ENCODE peak calls at places on chromosomes 12 and 14, in six cellular contexts. H is mesenchymal stem cell, L is IMR-90, M is H1, E is neuronal stem cell, P is mesendoderm. Z is an unnamed sample. For H3K4me1, the result is how much of the 10 kb centered on the place peaks cover.

GRCh38 chr12:7927470-7927869 is 8.5 kb downstream of the SLC2A3 start:
- DNase-seq in H (no peak), L (no peak), E (no peak), P (no peak), M (no peak), Z (no peak)

GRCh38 chr12:68960162-68960501 is 27.2 kb upstream of the CPM start:
- DNase-seq in L (peak), P (no peak), E (no peak), M (no peak), H (peak), Z (no peak)

GRCh38 chr14:51333299-51333698 is 93.3 kb downstream of the TMX1 start:
- DNase-seq in P (no peak), M (no peak), L (no peak), E (no peak), H (no peak), Z (no peak)

GRCh38 chr14:59360923-59361794 is 104.0 kb downstream of the GPR135 start:
- DNase-seq in M (no peak), P (peak), H (peak), E (no peak), L (peak), Z (no peak)

GRCh38 chr14:81192594-81192993 is 28.2 kb downstream of the GTF2A1 start:
- DNase-seq in M (no peak), L (no peak), E (no peak), P (no peak), H (no peak), Z (no peak)

GRCh38 chr12:40382217-40382616 is 157.4 kb downstream of the LRRK2 start:
- DNase-seq in L (no peak), P (no peak), M (no peak), H (no peak), E (no peak), Z (no peak)

GRCh38 chr14:86858043-86858442 is 1134.9 kb downstream of the GALC start:
- DNase-seq in E (no peak), L (peak), M (no peak), P (no peak), H (peak), Z (no peak)

GRCh38 chr14:74572829-74573360 is 39.1 kb downstream of the LTBP2 start:
- DNase-seq in H (peak), E (no peak), P (no peak), M (no peak), L (peak), Z (no peak)

GRCh38 chr14:104868060-104868740 is 3.1 kb downstream of the CEP170B start:
- DNase-seq in P (no peak), E (no peak), H (no peak), M (peak), L (no peak), Z (no peak)

GRCh38 chr12:96617178-96617577 is 127.8 kb downstream of the CFAP54 start:
- DNase-seq in E (no peak), M (no peak), P (peak), H (no peak), L (no peak), Z (no peak)

GRCh38 chr12:103442822-103443221 is 52.9 kb downstream of the C12orf42 start:
- DNase-seq in M (no peak), P (no peak), E (no peak), L (no peak), H (no peak), Z (no peak)

GRCh38 chr14:50846171-50846880 is 15.4 kb upstream of the NIN start:
- DNase-seq in P (no peak), L (peak), M (no peak), E (no peak), H (peak), Z (no peak)

GRCh38 chr14:73771848-73772705 is 57.9 kb upstream of the PNMA1 start:
- DNase-seq in M (peak), H (peak), P (peak), L (peak), E (no peak), Z (peak)

GRCh38 chr12:51661836-51662235 is 70.8 kb downstream of the SCN8A start:
- DNase-seq in H (no peak), P (no peak), M (no peak), E (no peak), L (peak), Z (no peak)

GRCh38 chr14:75917322-75918251 is 64.2 kb downstream of the TGFB3 start:
- DNase-seq in H (no peak), L (no peak), E (no peak), M (no peak), P (peak), Z (peak)

GRCh38 chr12:102948941-102949352 is 8.5 kb upstream of the ASCL1 start:
- DNase-seq in L (peak), E (no peak), M (peak), H (peak), P (peak), Z (peak)

GRCh38 chr14:30179381-30180130 is 251.9 kb upstream of the PRKD1 start:
- DNase-seq in H (no peak), P (no peak), E (no peak), L (no peak), M (no peak), Z (no peak)

GRCh38 chr12:123095074-123095694 is 55.7 kb downstream of the PITPNM2 start:
- DNase-seq in E (no peak), H (no peak), P (no peak), L (no peak), M (no peak), Z (no peak)

GRCh38 chr14:22316473-22316872 is 272.6 kb downstream of the DAD1 start:
- DNase-seq in E (no peak), L (no peak), M (no peak), H (no peak), P (no peak), Z (no peak)

GRCh38 chr14:69637503-69638030 is 26.2 kb downstream of the SUSD6 start:
- DNase-seq in H (peak), L (no peak), P (no peak), E (no peak), M (no peak), Z (no peak)
- H3K4me1 ChIP-seq in H (under half), L (under half), P (under half), E (half or more), M (under half), Z (under half)

DNA sequence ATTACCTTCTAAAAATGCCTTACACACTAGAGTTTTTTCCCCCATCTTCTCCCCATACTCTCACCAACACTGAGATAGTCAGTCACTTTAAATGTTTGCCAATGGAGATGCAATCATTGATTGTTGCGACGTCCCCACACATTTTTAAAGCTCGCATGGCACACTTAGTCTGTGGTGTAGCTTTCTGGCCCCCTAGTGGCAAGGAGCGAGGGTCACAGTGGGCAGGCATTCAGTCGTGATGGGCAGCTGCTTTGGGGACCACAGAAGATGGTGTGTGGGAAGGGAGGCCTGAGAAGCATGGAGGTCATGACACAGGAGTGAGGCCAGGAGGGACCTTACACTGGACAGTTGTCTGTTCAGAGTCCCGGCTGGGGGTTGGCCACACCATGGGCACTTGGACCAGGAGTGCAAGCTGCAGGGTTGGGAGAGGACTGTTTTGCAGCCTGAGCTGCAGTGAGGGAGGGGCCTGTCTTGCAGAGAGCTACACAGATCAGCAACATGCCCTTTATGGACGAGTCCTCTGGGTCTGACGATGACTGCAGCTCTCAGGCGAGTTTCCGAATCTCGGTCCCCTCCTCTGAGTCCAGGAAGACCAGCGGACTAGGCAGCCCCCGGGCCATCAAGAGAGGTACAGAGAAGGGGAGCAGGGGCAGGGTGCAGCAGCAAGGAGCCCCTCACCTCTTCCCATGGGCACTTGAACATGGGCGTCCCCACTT is 28.6 kb downstream of the PIGH start:
- DNase-seq in H (peak), L (peak), E (peak), P (peak), M (peak), Z (peak)
- H2BK15ac ChIP-seq in H (no peak), L (no peak), E (peak), P (no peak), M (no peak), Z (no peak)

GRCh38 chr12:10884086-10884725 is at the start of gene PRH1:
- DNase-seq in H (no peak), P (no peak), L (no peak), M (no peak), E (no peak), Z (no peak)
- H2BK120ac ChIP-seq in H (no peak), P (no peak), L (no peak), M (no peak), E (no peak), Z (no peak)

DNA sequence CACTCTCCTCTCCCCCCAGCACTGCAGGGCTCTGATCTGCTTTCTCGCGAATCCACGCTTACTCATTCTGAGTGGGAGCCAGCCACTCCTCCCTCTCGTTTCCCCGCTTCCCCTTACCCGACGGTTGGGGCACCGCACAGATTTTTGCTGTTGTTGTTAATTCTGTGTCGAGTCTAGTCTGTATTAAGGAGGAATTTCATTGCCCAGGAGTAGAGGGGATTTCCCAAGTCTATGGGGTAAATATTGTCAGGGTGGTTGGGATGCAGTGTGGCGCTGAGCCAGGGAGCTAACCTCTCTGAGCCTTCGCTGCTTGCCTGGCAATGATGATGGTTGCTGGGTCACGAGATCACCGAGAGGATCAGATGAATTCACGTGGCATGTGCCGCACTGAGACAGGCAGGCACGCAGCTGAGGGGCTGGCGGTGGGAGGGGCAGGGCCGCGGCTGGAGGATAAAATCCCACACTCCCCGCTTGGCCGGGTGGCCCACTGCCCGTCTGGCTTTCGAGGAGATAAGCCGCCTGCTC is 18.5 kb downstream of the NCOR2 start:
- DNase-seq in H (peak), M (no peak), E (no peak), L (peak), P (no peak), Z (no peak)
- H3K4me1 ChIP-seq in H (half or more), M (under half), E (under half), L (under half), P (under half), Z (under half)

DNA sequence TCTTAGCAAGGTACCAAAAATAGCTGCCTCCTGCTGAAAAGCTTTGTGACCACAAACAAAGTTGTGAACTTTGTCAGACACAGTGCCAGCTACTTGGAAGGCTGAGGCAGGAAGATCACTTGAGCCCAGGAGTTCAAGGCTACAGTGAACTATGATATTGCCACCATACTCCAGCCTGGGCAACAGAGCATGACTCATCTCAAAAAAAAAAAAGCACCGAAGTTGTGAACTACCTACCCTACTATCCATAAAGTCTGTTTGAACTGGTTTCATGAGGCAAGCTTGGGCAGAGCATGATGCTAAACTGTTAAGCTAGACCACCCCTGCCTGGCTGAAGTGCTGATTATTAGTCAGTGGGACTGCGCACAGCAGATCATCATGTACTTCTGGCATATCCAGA is 75.5 kb downstream of the RAD52 start:
- DNase-seq in P (no peak), M (no peak), L (no peak), E (no peak), H (peak), Z (no peak)
- H2BK15ac ChIP-seq in P (no peak), M (no peak), L (no peak), E (no peak), H (no peak), Z (no peak)

GRCh38 chr14:65336191-65336591 is 76.3 kb upstream of the FUT8 start:
- DNase-seq in L (peak), M (no peak), H (peak), E (no peak), P (no peak), Z (no peak)
- H2BK120ac ChIP-seq in L (peak), M (no peak), H (no peak), E (no peak), P (no peak), Z (no peak)

Z was measured in H9.